ENCODE peak calls at places on chromosomes 5 and 9, in four cellular contexts. F, B, O and Q are unnamed samples.
A peak's percentile ranks its signal among the peaks of the same experiment; 100 is the strongest.

GRCh38 chr9:5321058-5321457 is 16.5 kb upstream of the RLN2 start:
- DNase-seq in F (peak; percentile 6), B (no peak), O (no peak), Q (no peak)

GRCh38 chr9:2229109-2229733 is 214.1 kb downstream of the SMARCA2 start:
- DNase-seq in F (no peak), B (no peak), O (no peak), Q (no peak)

GRCh38 chr5:142883438-142883837 is 113.3 kb downstream of the ARHGAP26 start:
- DNase-seq in F (no peak), B (no peak), O (no peak), Q (no peak)

GRCh38 chr9:121924700-121925099 is 168.4 kb downstream of the TTLL11 start:
- DNase-seq in F (no peak), B (no peak), O (no peak), Q (no peak)

GRCh38 chr9:116154976-116155699 is 1.5 kb downstream of the PAPPA start:
- DNase-seq in F (peak; percentile 77), B (no peak), O (no peak), Q (no peak)

GRCh38 chr9:132787748-132788159 is 90.3 kb downstream of the AK8 start:
- DNase-seq in F (no peak), B (no peak), O (no peak), Q (no peak)

GRCh38 chr5:33381243-33381642 is 59.5 kb upstream of the TARS1 start:
- DNase-seq in F (no peak), B (no peak), O (no peak), Q (no peak)

GRCh38 chr9:136409557-136410455 is 608 bp downstream of the ENTR1 start:
- DNase-seq in F (peak; percentile 24), B (peak; percentile 45), O (no peak), Q (no peak)

GRCh38 chr9:136011703-136012496 is 50.7 kb upstream of the UBAC1 start:
- DNase-seq in F (no peak), B (peak; percentile 60), O (peak; percentile 76), Q (peak; percentile 94)

GRCh38 chr9:93174976-93175375 is 9.0 kb upstream of the WNK2 start:
- DNase-seq in F (no peak), B (no peak), O (no peak), Q (no peak)

GRCh38 chr5:61010759-61011460 is 65.9 kb downstream of the NDUFAF2 start:
- DNase-seq in F (peak; percentile 40), B (no peak), O (no peak), Q (no peak)

GRCh38 chr9:8718121-8718725 is 918.6 kb upstream of the DMAC1 start:
- DNase-seq in F (no peak), B (no peak), O (peak; percentile 13), Q (no peak)
- H3K9me3 ChIP-seq in F (no peaks in the 10 kb centered on the region), B (no peaks in the 10 kb centered on the region), O (no peaks in the 10 kb centered on the region), Q (no peaks in the 10 kb centered on the region)

DNA sequence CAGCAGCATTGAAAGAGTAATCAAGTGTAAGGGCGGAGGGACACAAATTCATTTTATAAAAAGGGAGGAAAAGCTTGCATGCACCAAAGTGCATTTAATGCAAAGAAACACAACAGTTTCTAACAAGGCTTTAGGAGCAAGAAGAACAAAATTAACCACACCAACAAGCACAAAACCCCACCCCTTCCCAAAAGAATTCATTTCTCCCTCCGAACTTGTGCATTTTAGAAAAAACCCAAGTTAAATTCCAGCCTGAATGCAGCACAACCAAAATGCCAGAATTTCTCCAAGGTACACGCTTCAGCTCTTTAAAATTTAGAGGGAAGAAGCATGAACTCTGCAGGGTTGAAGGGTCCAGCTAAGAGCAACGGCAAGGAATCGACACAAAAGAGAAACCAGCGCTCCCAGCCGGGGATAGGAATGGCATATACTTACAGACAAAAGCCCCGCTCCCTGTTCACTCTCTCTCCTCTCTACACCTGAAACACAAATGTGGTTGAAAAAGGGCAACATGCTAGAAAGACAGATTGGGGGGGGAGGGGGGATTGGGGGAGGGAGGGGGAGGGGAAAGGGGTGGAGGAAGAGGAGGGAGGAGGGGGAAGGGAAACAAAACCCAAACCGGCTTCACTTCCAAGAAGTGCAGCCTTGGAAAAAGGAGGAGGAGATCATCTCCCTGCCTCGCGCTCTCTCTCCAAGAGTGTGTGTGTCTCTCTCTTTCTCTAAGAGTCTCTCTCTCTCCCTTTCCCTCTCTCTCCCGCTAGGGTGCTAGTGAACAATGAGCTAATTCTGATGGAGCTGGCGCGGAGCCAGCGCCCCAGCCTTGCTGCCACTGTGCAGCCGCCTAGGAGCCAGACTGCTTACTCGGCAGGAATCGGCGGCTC is at the start of gene NREP:
- DNase-seq in F (peak; percentile 91), B (peak; percentile 86), O (peak; percentile 83), Q (peak; percentile 96)
- TF ChIP-seq EP300 in F (no peak), B (no peak), O (no peak), Q (no peak)

GRCh38 chr5:179122411-179123108 is 62.4 kb downstream of the ZNF354C start:
- DNase-seq in F (no peak), B (no peak), O (no peak), Q (no peak)
- H3K9me3 ChIP-seq in F (peaks cover 25% of the 10 kb centered on the region), B (no peaks in the 10 kb centered on the region), O (peaks cover 49% of the 10 kb centered on the region), Q (no peaks in the 10 kb centered on the region)

GRCh38 chr5:53250151-53250550 is 140.6 kb upstream of the MOCS2 start:
- DNase-seq in F (no peak), B (no peak), O (no peak), Q (no peak)

GRCh38 chr5:53249529-53249928 is 140.0 kb upstream of the MOCS2 start:
- DNase-seq in F (peak; percentile 70), B (no peak), O (no peak), Q (peak; percentile 65)

GRCh38 chr5:53243403-53243802 is 133.8 kb upstream of the MOCS2 start:
- DNase-seq in F (no peak), B (no peak), O (no peak), Q (no peak)

DNA sequence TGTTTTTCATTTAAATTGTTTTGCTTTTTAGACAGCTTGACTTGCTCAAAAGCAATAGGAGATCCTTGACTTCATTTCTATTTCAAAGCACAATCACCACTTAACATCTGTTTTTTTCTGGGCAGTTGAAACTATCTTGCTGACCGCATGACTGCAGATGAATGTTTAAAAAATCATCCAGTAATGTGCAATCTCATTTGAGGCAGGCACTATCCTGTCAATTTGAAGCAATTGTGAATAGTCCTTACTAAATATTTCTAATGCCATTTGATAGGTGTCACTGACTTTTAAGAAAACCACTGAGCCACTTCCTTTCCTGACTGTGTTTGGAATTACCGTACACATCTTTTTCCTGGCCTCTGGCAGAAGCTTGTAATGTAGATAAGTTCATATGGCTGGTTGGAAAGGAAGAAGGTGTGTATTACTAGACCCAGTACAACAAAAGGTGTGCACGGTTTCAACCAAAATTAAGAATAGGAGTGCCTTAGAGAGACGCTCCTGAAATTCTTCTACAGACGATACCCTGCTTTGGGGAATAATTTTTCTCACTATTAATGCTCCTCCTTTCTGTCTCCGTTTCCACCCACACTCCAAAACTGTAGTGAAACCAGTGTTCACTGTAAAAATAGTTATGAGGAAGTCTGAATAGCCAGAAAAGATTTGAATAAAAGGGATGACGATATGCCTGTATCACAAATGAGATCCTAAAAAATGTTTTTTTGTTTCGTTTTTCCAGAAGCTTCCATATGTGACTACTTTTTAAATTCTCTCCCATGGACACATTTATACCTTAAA is 136.7 kb upstream of the MOCS2 start:
- DNase-seq in F (no peak), B (no peak), O (no peak), Q (no peak)
- TF ChIP-seq EP300 in F (no peak), B (no peak), O (no peak), Q (no peak)

DNA sequence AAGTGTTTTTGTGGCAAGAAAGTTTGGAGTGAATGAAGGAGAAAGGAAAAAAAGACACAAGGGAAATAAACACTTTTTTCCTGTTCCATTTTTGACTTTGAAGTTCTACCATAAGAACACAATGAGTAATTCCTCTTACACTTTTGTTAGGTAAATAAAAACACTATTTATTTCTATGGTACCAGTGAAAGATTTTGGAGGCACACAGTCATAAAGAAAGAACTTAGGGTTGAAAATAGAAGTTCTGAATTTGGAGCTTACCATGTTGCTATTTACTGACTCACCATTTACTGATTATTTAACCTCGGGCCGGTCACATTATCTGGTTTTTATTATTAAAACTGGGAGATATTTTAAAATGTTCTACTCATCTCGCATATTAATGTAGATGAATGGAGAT is 367.8 kb downstream of the TLE1 start:
- DNase-seq in F (no peak), B (no peak), O (no peak), Q (no peak)
- H3K9me3 ChIP-seq in F (peaks cover 14% of the 10 kb centered on the region), B (peaks cover 3% of the 10 kb centered on the region), O (peaks cover 35% of the 10 kb centered on the region), Q (no peaks in the 10 kb centered on the region)

GRCh38 chr5:1557114-1557873 is 33.5 kb upstream of the LPCAT1 start:
- DNase-seq in F (no peak), B (peak; percentile 64), O (no peak), Q (peak; percentile 36)
- TF ChIP-seq EP300 in F (no peak), B (no peak), O (no peak), Q (no peak)

DNA sequence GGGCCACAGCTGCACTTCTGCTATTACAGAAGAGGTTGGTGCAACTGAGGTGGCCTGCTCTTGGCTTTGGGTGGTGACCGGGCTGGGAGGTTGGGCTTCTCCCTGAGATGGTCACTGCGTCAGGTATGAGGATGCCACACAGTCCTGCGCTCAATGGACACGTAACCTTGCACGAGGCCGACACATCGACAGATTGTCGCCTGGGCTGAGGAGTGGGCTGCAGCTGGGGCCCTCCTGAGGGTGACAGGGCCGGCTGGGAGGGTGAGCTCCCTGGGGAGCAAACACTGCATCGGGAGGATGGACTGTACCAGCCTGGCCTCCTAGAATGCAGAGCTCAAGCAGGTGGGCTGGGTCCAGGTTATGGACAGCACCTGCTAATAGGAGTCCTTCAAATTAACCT is 261.1 kb upstream of the ADAMTS16 start:
- DNase-seq in F (no peak), B (no peak), O (no peak), Q (no peak)
- H3K9me3 ChIP-seq in F (no peaks in the 10 kb centered on the region), B (no peaks in the 10 kb centered on the region), O (no peaks in the 10 kb centered on the region), Q (no peaks in the 10 kb centered on the region)

DNA sequence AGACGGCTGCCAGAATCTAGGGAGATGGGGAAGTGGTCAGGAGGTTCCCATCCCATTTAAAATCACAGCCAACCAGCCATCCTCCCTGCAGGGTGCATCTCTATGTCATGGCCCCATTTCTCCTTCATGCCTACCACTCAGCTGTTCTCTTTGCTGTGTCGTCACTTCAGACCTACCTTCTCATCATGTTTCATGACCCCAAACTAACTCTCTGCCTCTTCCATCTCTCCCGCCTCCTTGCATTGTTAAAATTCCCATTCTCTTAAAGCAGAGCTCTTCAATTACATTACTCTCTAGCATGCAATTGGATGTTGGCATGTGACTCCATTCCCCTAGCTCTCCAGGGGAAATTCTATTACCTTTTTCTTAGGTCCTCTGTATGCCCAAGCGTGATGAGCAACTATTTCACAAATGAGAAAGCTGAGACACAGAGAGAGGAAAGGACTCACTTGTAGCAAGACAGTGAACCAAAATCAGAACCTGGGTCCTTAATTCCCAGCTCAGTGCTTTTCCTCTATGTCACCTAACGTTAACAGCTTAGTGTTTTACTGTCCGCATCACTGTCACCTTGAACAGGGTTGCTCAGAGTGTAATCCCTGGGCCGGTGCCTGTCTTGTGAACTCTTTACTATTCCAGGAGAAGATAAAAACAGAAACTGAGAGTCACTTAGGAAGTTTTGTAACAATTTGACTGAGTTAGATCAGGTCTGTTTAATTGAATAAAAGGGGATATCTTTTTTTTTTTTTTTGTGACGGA is 28.1 kb downstream of the PDE6A start:
- DNase-seq in F (no peak), B (no peak), O (no peak), Q (no peak)
- TF ChIP-seq EP300 in F (no peak), B (no peak), O (no peak), Q (no peak)